ENCODE peak calls at places on chromosomes 3 and 15, in five cellular contexts. One of them, this sample, is unnamed.

GRCh38 chr3:113140876-113141275 is 70.5 kb upstream of the BOC start:
- DNase-seq in GM23248: peak; percentile 49
- DNase-seq in fibroblast of lung: no peak
- DNase-seq in IMR-90: peak; percentile 10
- DNase-seq in mesendoderm: no peak
- DNase-seq in this sample: no peak

GRCh38 chr15:27458370-27459084 is 487.5 kb downstream of the GABRG3 start:
- DNase-seq in GM23248: no peak
- DNase-seq in fibroblast of lung: no peak
- DNase-seq in IMR-90: no peak
- DNase-seq in mesendoderm: no peak
- DNase-seq in this sample: no peak

GRCh38 chr15:65401607-65402240 is 21.0 kb downstream of the IGDCC4 start:
- DNase-seq in GM23248: no peak
- DNase-seq in fibroblast of lung: no peak
- DNase-seq in IMR-90: no peak
- DNase-seq in mesendoderm: no peak
- DNase-seq in this sample: no peak

GRCh38 chr3:62558549-62559112 is 185.3 kb upstream of the FEZF2 start:
- DNase-seq in GM23248: no peak
- DNase-seq in fibroblast of lung: peak; percentile 47
- DNase-seq in IMR-90: peak; percentile 13
- DNase-seq in mesendoderm: peak; percentile 58
- DNase-seq in this sample: peak; percentile 85

GRCh38 chr15:54208786-54209185 is 230.5 kb downstream of the UNC13C start:
- DNase-seq in GM23248: no peak
- DNase-seq in fibroblast of lung: no peak
- DNase-seq in IMR-90: no peak
- DNase-seq in mesendoderm: no peak
- DNase-seq in this sample: no peak

GRCh38 chr3:72339750-72340025 is 508.6 kb downstream of the SHQ1 start:
- DNase-seq in GM23248: no peak
- DNase-seq in fibroblast of lung: no peak
- DNase-seq in IMR-90: no peak
- DNase-seq in mesendoderm: peak; percentile 50
- DNase-seq in this sample: no peak

GRCh38 chr3:53051929-53052328 is 6.1 kb upstream of the SFMBT1 start:
- DNase-seq in GM23248: no peak
- DNase-seq in fibroblast of lung: no peak
- DNase-seq in IMR-90: no peak
- DNase-seq in mesendoderm: peak; percentile 51
- DNase-seq in this sample: peak; percentile 84

GRCh38 chr3:132464066-132464465 is 46.8 kb downstream of the DNAJC13 start:
- DNase-seq in GM23248: peak; percentile 43
- DNase-seq in fibroblast of lung: peak; percentile 75
- DNase-seq in IMR-90: peak; percentile 78
- DNase-seq in mesendoderm: no peak
- DNase-seq in this sample: no peak

GRCh38 chr3:195811756-195812155 is at the start of gene MUC4:
- DNase-seq in GM23248: no peak
- DNase-seq in fibroblast of lung: no peak
- DNase-seq in IMR-90: no peak
- DNase-seq in mesendoderm: peak; percentile 31
- DNase-seq in this sample: peak; percentile 74

GRCh38 chr15:73699249-73700040 is 15.3 kb downstream of the CD276 start:
- DNase-seq in GM23248: no peak
- DNase-seq in fibroblast of lung: no peak
- DNase-seq in IMR-90: no peak
- DNase-seq in mesendoderm: no peak
- DNase-seq in this sample: peak; percentile 46

GRCh38 chr3:120364821-120365220 is 15.7 kb upstream of the LRRC58 start:
- DNase-seq in GM23248: peak; percentile 69
- DNase-seq in fibroblast of lung: peak; percentile 3
- DNase-seq in IMR-90: peak; percentile 39
- DNase-seq in mesendoderm: no peak
- DNase-seq in this sample: no peak

GRCh38 chr15:75606711-75607684 is 18.5 kb downstream of the SNUPN start:
- DNase-seq in GM23248: peak; percentile 6
- DNase-seq in fibroblast of lung: no peak
- DNase-seq in IMR-90: peak; percentile 51
- DNase-seq in mesendoderm: no peak
- DNase-seq in this sample: no peak

GRCh38 chr3:52236424-52236886 is 2.5 kb downstream of the TWF2 start:
- DNase-seq in GM23248: no peak
- DNase-seq in fibroblast of lung: no peak
- DNase-seq in IMR-90: no peak
- DNase-seq in mesendoderm: no peak
- DNase-seq in this sample: no peak

GRCh38 chr3:126745760-126746394 is 41.8 kb downstream of the CHCHD6 start:
- DNase-seq in GM23248: no peak
- DNase-seq in fibroblast of lung: no peak
- DNase-seq in IMR-90: no peak
- DNase-seq in mesendoderm: no peak
- DNase-seq in this sample: no peak

GRCh38 chr3:11651477-11651876 is 7.8 kb upstream of the VGLL4 start:
- DNase-seq in GM23248: no peak
- DNase-seq in fibroblast of lung: no peak
- DNase-seq in IMR-90: no peak
- DNase-seq in mesendoderm: no peak
- DNase-seq in this sample: no peak

GRCh38 chr15:80838666-80839065 is 59.5 kb downstream of the CEMIP start:
- DNase-seq in GM23248: no peak
- DNase-seq in fibroblast of lung: no peak
- DNase-seq in IMR-90: no peak
- DNase-seq in mesendoderm: no peak
- DNase-seq in this sample: no peak

GRCh38 chr3:14885307-14885706 is 62.1 kb upstream of the NR2C2 start:
- DNase-seq in GM23248: no peak
- DNase-seq in fibroblast of lung: no peak
- DNase-seq in IMR-90: no peak
- DNase-seq in mesendoderm: no peak
- DNase-seq in this sample: no peak

GRCh38 chr15:29822685-29823459 is 604 bp upstream of the TJP1 start:
- DNase-seq in GM23248: peak; percentile 98
- DNase-seq in fibroblast of lung: peak; percentile 73
- DNase-seq in IMR-90: peak; percentile 83
- DNase-seq in mesendoderm: peak; percentile 82
- DNase-seq in this sample: no peak
- H3K9ac ChIP-seq in GM23248: peak overlapping the region; percentile 89
- H3K9ac ChIP-seq in fibroblast of lung: peak overlapping the region; percentile 68
- H3K9ac ChIP-seq in IMR-90: peak overlapping the region; percentile 47
- H3K9ac ChIP-seq in mesendoderm: peak overlapping the region; percentile 59
- H3K9ac ChIP-seq in this sample: peak overlapping the region; percentile 74

GRCh38 chr15:99734575-99734974 is 1.3 kb upstream of the LYSMD4 start:
- DNase-seq in GM23248: no peak
- DNase-seq in fibroblast of lung: no peak
- DNase-seq in IMR-90: no peak
- DNase-seq in mesendoderm: no peak
- DNase-seq in this sample: no peak

GRCh38 chr15:99733268-99734039 is at the start of gene LYSMD4:
- DNase-seq in GM23248: peak; percentile 97
- DNase-seq in fibroblast of lung: peak; percentile 92
- DNase-seq in IMR-90: peak; percentile 88
- DNase-seq in mesendoderm: peak; percentile 98
- DNase-seq in this sample: peak; percentile 99

GRCh38 chr15:99731336-99732267 is 1.6 kb downstream of the LYSMD4 start:
- DNase-seq in GM23248: no peak
- DNase-seq in fibroblast of lung: no peak
- DNase-seq in IMR-90: no peak
- DNase-seq in mesendoderm: peak; percentile 63
- DNase-seq in this sample: peak; percentile 77

GRCh38 chr15:99732268-99732641 is 982 bp downstream of the LYSMD4 start:
- DNase-seq in GM23248: peak; percentile 71
- DNase-seq in fibroblast of lung: peak; percentile 52
- DNase-seq in IMR-90: peak; percentile 20
- DNase-seq in mesendoderm: no peak
- DNase-seq in this sample: no peak

DNA sequence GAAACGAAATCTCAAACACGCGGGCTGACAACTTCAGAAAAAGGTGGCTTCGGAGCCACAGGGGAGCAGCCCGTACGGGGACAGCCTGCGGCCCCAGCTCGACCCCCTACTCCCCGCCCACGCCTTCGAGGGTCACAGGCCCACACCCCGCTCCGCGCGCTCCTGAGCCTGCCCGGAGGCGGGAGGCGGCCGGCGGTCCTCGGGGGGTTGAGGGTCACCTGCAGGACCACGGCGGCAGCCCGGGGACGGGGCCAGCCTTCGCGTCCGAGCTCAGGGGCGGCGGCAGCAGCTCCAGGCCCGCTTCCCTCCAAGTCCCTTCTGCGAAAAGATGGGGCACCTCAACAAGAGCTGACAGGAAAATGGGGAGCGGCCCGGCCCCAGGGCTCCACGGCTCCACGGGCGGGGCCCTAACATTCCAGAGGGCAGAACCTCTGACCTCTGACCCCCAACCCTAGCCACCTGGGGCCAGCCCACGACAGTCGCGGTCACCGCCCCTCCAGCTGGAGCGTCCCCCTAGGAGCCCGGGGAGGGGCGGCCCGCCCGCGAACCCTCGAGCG is 448 bp downstream of the LYSMD4 start:
- DNase-seq in GM23248: no peak
- DNase-seq in fibroblast of lung: no peak
- DNase-seq in IMR-90: no peak
- DNase-seq in mesendoderm: no peak
- DNase-seq in this sample: no peak
- H3K27ac ChIP-seq in GM23248: no peak overlapping the region
- H3K27ac ChIP-seq in fibroblast of lung: peak overlapping the region; percentile 62
- H3K27ac ChIP-seq in IMR-90: peak overlapping the region; percentile 24
- H3K27ac ChIP-seq in mesendoderm: peak overlapping the region; percentile 72
- H3K27ac ChIP-seq in this sample: peak overlapping the region; percentile 17

GRCh38 chr15:69457304-69458280 is 5.0 kb downstream of the RPLP1 start:
- DNase-seq in GM23248: no peak
- DNase-seq in fibroblast of lung: no peak
- DNase-seq in IMR-90: peak; percentile 34
- DNase-seq in mesendoderm: peak; percentile 71
- DNase-seq in this sample: peak; percentile 55

GRCh38 chr15:69454953-69455352 is 2.3 kb downstream of the RPLP1 start:
- DNase-seq in GM23248: no peak
- DNase-seq in fibroblast of lung: no peak
- DNase-seq in IMR-90: no peak
- DNase-seq in mesendoderm: no peak
- DNase-seq in this sample: peak; percentile 40

GRCh38 chr15:69459063-69459462 is 6.4 kb downstream of the RPLP1 start:
- DNase-seq in GM23248: peak; percentile 27
- DNase-seq in fibroblast of lung: no peak
- DNase-seq in IMR-90: no peak
- DNase-seq in mesendoderm: no peak
- DNase-seq in this sample: peak; percentile 36

GRCh38 chr15:69452702-69453513 is at the start of gene RPLP1:
- DNase-seq in GM23248: peak; percentile 98
- DNase-seq in fibroblast of lung: peak; percentile 96
- DNase-seq in IMR-90: peak; percentile 94
- DNase-seq in mesendoderm: peak; percentile 97
- DNase-seq in this sample: peak; percentile 97

GRCh38 chr15:69456208-69457166 is 3.9 kb downstream of the RPLP1 start:
- DNase-seq in GM23248: no peak
- DNase-seq in fibroblast of lung: no peak
- DNase-seq in IMR-90: no peak
- DNase-seq in mesendoderm: no peak
- DNase-seq in this sample: peak; percentile 41
- H3K4me1 ChIP-seq in GM23248: peaks cover 21% of the 10 kb centered on the region
- H3K4me1 ChIP-seq in fibroblast of lung: peaks cover 9% of the 10 kb centered on the region
- H3K4me1 ChIP-seq in IMR-90: peaks cover 15% of the 10 kb centered on the region
- H3K4me1 ChIP-seq in mesendoderm: no peaks in the 10 kb centered on the region
- H3K4me1 ChIP-seq in this sample: no peaks in the 10 kb centered on the region

GRCh38 chr3:187943677-187944390 is 198.6 kb upstream of the BCL6 start:
- DNase-seq in GM23248: peak; percentile 40
- DNase-seq in fibroblast of lung: no peak
- DNase-seq in IMR-90: peak; percentile 39
- DNase-seq in mesendoderm: peak; percentile 30
- DNase-seq in this sample: no peak
- H3K9ac ChIP-seq in GM23248: no peak overlapping the region
- H3K9ac ChIP-seq in fibroblast of lung: no peak overlapping the region
- H3K9ac ChIP-seq in IMR-90: no peak overlapping the region
- H3K9ac ChIP-seq in mesendoderm: no peak overlapping the region
- H3K9ac ChIP-seq in this sample: no peak overlapping the region

DNA sequence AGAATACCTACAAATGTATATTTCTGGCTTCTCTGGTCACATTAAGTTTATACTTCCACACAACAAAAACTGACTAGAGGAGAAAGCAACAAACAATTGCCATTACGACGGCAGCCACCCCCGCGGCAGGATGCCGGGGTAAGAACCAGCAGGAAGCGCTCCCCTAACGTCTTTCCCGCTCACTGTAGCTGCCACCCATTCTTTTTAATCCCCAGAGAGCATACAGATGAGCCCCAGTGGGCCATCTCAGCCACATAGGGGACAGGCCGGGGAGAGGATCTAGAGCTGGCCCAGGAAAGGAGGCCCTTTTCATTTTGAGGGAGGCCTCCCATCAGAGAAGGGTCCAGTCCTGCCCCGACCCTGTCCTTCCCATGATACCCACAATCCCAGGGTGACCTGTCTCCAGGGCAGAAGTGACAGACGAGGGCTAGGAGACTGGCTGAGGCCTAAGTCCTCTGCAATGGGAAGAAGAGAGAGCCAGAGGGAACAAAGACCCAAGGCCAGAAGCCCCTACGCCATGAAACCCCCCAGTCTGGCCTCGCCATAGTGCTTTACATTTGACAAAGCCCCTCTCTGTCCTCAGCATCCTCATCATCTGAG is 3.6 kb upstream of the CALML4 start:
- DNase-seq in GM23248: no peak
- DNase-seq in fibroblast of lung: no peak
- DNase-seq in IMR-90: no peak
- DNase-seq in mesendoderm: no peak
- DNase-seq in this sample: peak; percentile 33
- H3K27ac ChIP-seq in GM23248: no peak overlapping the region
- H3K27ac ChIP-seq in fibroblast of lung: no peak overlapping the region
- H3K27ac ChIP-seq in IMR-90: no peak overlapping the region
- H3K27ac ChIP-seq in mesendoderm: no peak overlapping the region
- H3K27ac ChIP-seq in this sample: no peak overlapping the region

DNA sequence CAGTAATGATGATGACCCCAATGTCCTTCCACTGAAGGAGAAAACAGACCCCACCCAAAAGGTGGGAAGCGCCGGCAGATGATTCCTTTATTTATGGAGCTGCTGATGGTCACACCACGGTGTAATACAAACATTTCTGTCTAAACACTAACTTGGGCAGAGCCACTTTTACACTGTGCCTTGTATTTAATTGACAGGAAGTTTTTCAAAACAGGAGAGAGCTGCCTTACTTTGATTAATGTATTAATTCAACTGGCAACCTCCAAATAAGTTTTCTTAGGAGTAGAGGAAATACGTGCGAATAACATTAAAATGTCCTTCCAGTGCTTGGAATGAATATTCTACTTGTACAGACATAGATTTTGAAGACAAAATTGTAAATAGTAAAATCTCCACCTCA is 70.4 kb downstream of the WWTR1 start:
- DNase-seq in GM23248: no peak
- DNase-seq in fibroblast of lung: no peak
- DNase-seq in IMR-90: no peak
- DNase-seq in mesendoderm: no peak
- DNase-seq in this sample: no peak
- H3K4me1 ChIP-seq in GM23248: peaks cover 66% of the 10 kb centered on the region
- H3K4me1 ChIP-seq in fibroblast of lung: peaks cover 16% of the 10 kb centered on the region
- H3K4me1 ChIP-seq in IMR-90: peaks cover 11% of the 10 kb centered on the region
- H3K4me1 ChIP-seq in mesendoderm: peaks cover 5% of the 10 kb centered on the region
- H3K4me1 ChIP-seq in this sample: no peaks in the 10 kb centered on the region

GRCh38 chr3:153285194-153285641 is 123.2 kb downstream of the RAP2B start:
- DNase-seq in GM23248: peak; percentile 63
- DNase-seq in fibroblast of lung: peak; percentile 34
- DNase-seq in IMR-90: peak; percentile 34
- DNase-seq in mesendoderm: peak; percentile 63
- DNase-seq in this sample: peak; percentile 53
- H3K9ac ChIP-seq in GM23248: peak overlapping the region; percentile 47
- H3K9ac ChIP-seq in fibroblast of lung: no peak overlapping the region
- H3K9ac ChIP-seq in IMR-90: no peak overlapping the region
- H3K9ac ChIP-seq in mesendoderm: no peak overlapping the region
- H3K9ac ChIP-seq in this sample: no peak overlapping the region

This sample was measured in endodermal cell.